ENCODE peak calls at places on chromosomes 11 and 22, in seven cellular contexts. One of them, this sample, is unnamed.

GRCh38 chr11:17021550-17021949 is 7.3 kb upstream of the PLEKHA7 start:
- DNase-seq in spleen: no peak
- DNase-seq in transverse colon: no peak
- DNase-seq in ovary: no peak
- DNase-seq in heart right ventricle: no peak
- DNase-seq in tibial nerve: no peak
- DNase-seq in AG04450: no peak
- DNase-seq in this sample: no peak

GRCh38 chr22:39180566-39180965 is 28.1 kb upstream of the CBX7 start:
- DNase-seq in ovary: no peak
- DNase-seq in heart right ventricle: no peak
- DNase-seq in spleen: peak; percentile 62
- DNase-seq in AG04450: no peak
- DNase-seq in tibial nerve: no peak
- DNase-seq in transverse colon: no peak
- DNase-seq in this sample: no peak

GRCh38 chr22:19818264-19819208 is 36.1 kb downstream of the GNB1L start:
- DNase-seq in spleen: no peak
- DNase-seq in tibial nerve: no peak
- DNase-seq in heart right ventricle: no peak
- DNase-seq in transverse colon: no peak
- DNase-seq in ovary: no peak
- DNase-seq in AG04450: no peak
- DNase-seq in this sample: no peak

GRCh38 chr11:43285826-43286225 is 26.0 kb upstream of the API5 start:
- DNase-seq in ovary: no peak
- DNase-seq in tibial nerve: no peak
- DNase-seq in spleen: no peak
- DNase-seq in AG04450: no peak
- DNase-seq in transverse colon: no peak
- DNase-seq in heart right ventricle: no peak
- DNase-seq in this sample: no peak

GRCh38 chr11:73968356-73968966 is 14.2 kb downstream of the UCP2 start:
- DNase-seq in transverse colon: no peak
- DNase-seq in spleen: peak; percentile 70
- DNase-seq in ovary: no peak
- DNase-seq in heart right ventricle: no peak
- DNase-seq in tibial nerve: no peak
- DNase-seq in AG04450: no peak
- DNase-seq in this sample: no peak

GRCh38 chr11:114296190-114296978 is at the start of gene NNMT:
- DNase-seq in spleen: no peak
- DNase-seq in heart right ventricle: peak; percentile 56
- DNase-seq in transverse colon: peak; percentile 31
- DNase-seq in ovary: peak; percentile 45
- DNase-seq in AG04450: peak; percentile 92
- DNase-seq in tibial nerve: peak; percentile 75
- DNase-seq in this sample: peak; percentile 56

GRCh38 chr22:43039800-43040199 is 24.9 kb upstream of the PACSIN2 start:
- DNase-seq in AG04450: no peak
- DNase-seq in tibial nerve: no peak
- DNase-seq in heart right ventricle: no peak
- DNase-seq in transverse colon: no peak
- DNase-seq in spleen: no peak
- DNase-seq in ovary: no peak
- DNase-seq in this sample: no peak

GRCh38 chr22:20130319-20130718 is 1.3 kb upstream of the ZDHHC8 start:
- DNase-seq in transverse colon: no peak
- DNase-seq in ovary: no peak
- DNase-seq in tibial nerve: no peak
- DNase-seq in AG04450: no peak
- DNase-seq in spleen: no peak
- DNase-seq in heart right ventricle: no peak
- DNase-seq in this sample: peak; percentile 25

GRCh38 chr11:69587454-69588081 is 53.4 kb upstream of the CCND1 start:
- DNase-seq in transverse colon: no peak
- DNase-seq in ovary: no peak
- DNase-seq in spleen: no peak
- DNase-seq in heart right ventricle: no peak
- DNase-seq in tibial nerve: no peak
- DNase-seq in AG04450: peak; percentile 13
- DNase-seq in this sample: no peak

GRCh38 chr22:49297286-49297870 is 530.3 kb downstream of the BRD1 start:
- DNase-seq in spleen: peak; percentile 46
- DNase-seq in ovary: no peak
- DNase-seq in transverse colon: no peak
- DNase-seq in tibial nerve: no peak
- DNase-seq in heart right ventricle: no peak
- DNase-seq in AG04450: no peak
- DNase-seq in this sample: no peak

GRCh38 chr11:69914286-69915150 is 95.3 kb upstream of the FGF3 start:
- DNase-seq in ovary: no peak
- DNase-seq in transverse colon: peak; percentile 13
- DNase-seq in AG04450: no peak
- DNase-seq in heart right ventricle: no peak
- DNase-seq in spleen: peak; percentile 58
- DNase-seq in tibial nerve: no peak
- DNase-seq in this sample: no peak

GRCh38 chr11:123093686-123094085 is 31.8 kb upstream of the HSPA8 start:
- DNase-seq in ovary: no peak
- DNase-seq in tibial nerve: no peak
- DNase-seq in spleen: no peak
- DNase-seq in AG04450: no peak
- DNase-seq in transverse colon: no peak
- DNase-seq in heart right ventricle: no peak
- DNase-seq in this sample: no peak

GRCh38 chr22:27213291-27213690 is 555.9 kb downstream of the MIAT start:
- DNase-seq in AG04450: no peak
- DNase-seq in spleen: no peak
- DNase-seq in transverse colon: no peak
- DNase-seq in tibial nerve: no peak
- DNase-seq in heart right ventricle: no peak
- DNase-seq in ovary: no peak
- DNase-seq in this sample: no peak

GRCh38 chr11:112355726-112356125 is 95.1 kb upstream of the PLET1 start:
- DNase-seq in tibial nerve: no peak
- DNase-seq in spleen: no peak
- DNase-seq in AG04450: no peak
- DNase-seq in transverse colon: no peak
- DNase-seq in heart right ventricle: no peak
- DNase-seq in ovary: peak; percentile 42
- DNase-seq in this sample: no peak

GRCh38 chr11:90218606-90219005 is 4.2 kb downstream of the CHORDC1 start:
- DNase-seq in heart right ventricle: peak; percentile 29
- DNase-seq in spleen: no peak
- DNase-seq in tibial nerve: no peak
- DNase-seq in ovary: no peak
- DNase-seq in AG04450: no peak
- DNase-seq in transverse colon: no peak
- DNase-seq in this sample: no peak

GRCh38 chr11:123308077-123308476 is 113.0 kb upstream of the CLMP start:
- DNase-seq in heart right ventricle: no peak
- DNase-seq in tibial nerve: peak; percentile 8
- DNase-seq in transverse colon: no peak
- DNase-seq in spleen: no peak
- DNase-seq in AG04450: no peak
- DNase-seq in ovary: no peak
- DNase-seq in this sample: no peak

GRCh38 chr11:131913267-131913666 is 542.9 kb downstream of the NTM start:
- DNase-seq in ovary: no peak
- DNase-seq in transverse colon: no peak
- DNase-seq in heart right ventricle: no peak
- DNase-seq in spleen: no peak
- DNase-seq in AG04450: no peak
- DNase-seq in tibial nerve: no peak
- DNase-seq in this sample: no peak

GRCh38 chr22:17997456-17997855 is 26.9 kb downstream of the MICAL3 start:
- DNase-seq in heart right ventricle: no peak
- DNase-seq in ovary: no peak
- DNase-seq in spleen: no peak
- DNase-seq in tibial nerve: no peak
- DNase-seq in AG04450: no peak
- DNase-seq in transverse colon: no peak
- DNase-seq in this sample: no peak

GRCh38 chr11:40302669-40303068 is 1156.8 kb downstream of the LRRC4C start:
- DNase-seq in AG04450: no peak
- DNase-seq in transverse colon: no peak
- DNase-seq in spleen: no peak
- DNase-seq in heart right ventricle: no peak
- DNase-seq in ovary: no peak
- DNase-seq in tibial nerve: no peak
- DNase-seq in this sample: no peak

GRCh38 chr11:78802058-78802633 is 227.5 kb upstream of the NARS2 start:
- DNase-seq in heart right ventricle: no peak
- DNase-seq in transverse colon: no peak
- DNase-seq in ovary: no peak
- DNase-seq in spleen: no peak
- DNase-seq in AG04450: no peak
- DNase-seq in tibial nerve: no peak
- DNase-seq in this sample: peak; percentile 56
- H3K27ac ChIP-seq in heart right ventricle: peak overlapping the region; percentile 17
- H3K27ac ChIP-seq in transverse colon: peak overlapping the region; percentile 76
- H3K27ac ChIP-seq in ovary: no peak overlapping the region
- H3K27ac ChIP-seq in spleen: peak overlapping the region; percentile 83
- H3K27ac ChIP-seq in AG04450: peak overlapping the region; percentile 96
- H3K27ac ChIP-seq in tibial nerve: peak overlapping the region; percentile 47
- H3K27ac ChIP-seq in this sample: peak overlapping the region; percentile 88

GRCh38 chr11:61511383-61511782 is 2.8 kb downstream of the LRRC10B start:
- DNase-seq in AG04450: no peak
- DNase-seq in transverse colon: no peak
- DNase-seq in spleen: no peak
- DNase-seq in heart right ventricle: no peak
- DNase-seq in ovary: no peak
- DNase-seq in tibial nerve: no peak
- DNase-seq in this sample: no peak

GRCh38 chr11:61507962-61508824 is at the start of gene LRRC10B:
- DNase-seq in heart right ventricle: no peak
- DNase-seq in transverse colon: peak; percentile 85
- DNase-seq in ovary: no peak
- DNase-seq in tibial nerve: no peak
- DNase-seq in spleen: no peak
- DNase-seq in AG04450: no peak
- DNase-seq in this sample: peak; percentile 37

GRCh38 chr11:61510980-61511373 is 2.4 kb downstream of the LRRC10B start:
- DNase-seq in ovary: no peak
- DNase-seq in heart right ventricle: no peak
- DNase-seq in transverse colon: no peak
- DNase-seq in tibial nerve: no peak
- DNase-seq in spleen: no peak
- DNase-seq in AG04450: no peak
- DNase-seq in this sample: no peak

GRCh38 chr11:61510178-61510979 is 1.8 kb downstream of the LRRC10B start:
- DNase-seq in tibial nerve: no peak
- DNase-seq in ovary: no peak
- DNase-seq in transverse colon: no peak
- DNase-seq in heart right ventricle: no peak
- DNase-seq in AG04450: no peak
- DNase-seq in spleen: no peak
- DNase-seq in this sample: no peak

DNA sequence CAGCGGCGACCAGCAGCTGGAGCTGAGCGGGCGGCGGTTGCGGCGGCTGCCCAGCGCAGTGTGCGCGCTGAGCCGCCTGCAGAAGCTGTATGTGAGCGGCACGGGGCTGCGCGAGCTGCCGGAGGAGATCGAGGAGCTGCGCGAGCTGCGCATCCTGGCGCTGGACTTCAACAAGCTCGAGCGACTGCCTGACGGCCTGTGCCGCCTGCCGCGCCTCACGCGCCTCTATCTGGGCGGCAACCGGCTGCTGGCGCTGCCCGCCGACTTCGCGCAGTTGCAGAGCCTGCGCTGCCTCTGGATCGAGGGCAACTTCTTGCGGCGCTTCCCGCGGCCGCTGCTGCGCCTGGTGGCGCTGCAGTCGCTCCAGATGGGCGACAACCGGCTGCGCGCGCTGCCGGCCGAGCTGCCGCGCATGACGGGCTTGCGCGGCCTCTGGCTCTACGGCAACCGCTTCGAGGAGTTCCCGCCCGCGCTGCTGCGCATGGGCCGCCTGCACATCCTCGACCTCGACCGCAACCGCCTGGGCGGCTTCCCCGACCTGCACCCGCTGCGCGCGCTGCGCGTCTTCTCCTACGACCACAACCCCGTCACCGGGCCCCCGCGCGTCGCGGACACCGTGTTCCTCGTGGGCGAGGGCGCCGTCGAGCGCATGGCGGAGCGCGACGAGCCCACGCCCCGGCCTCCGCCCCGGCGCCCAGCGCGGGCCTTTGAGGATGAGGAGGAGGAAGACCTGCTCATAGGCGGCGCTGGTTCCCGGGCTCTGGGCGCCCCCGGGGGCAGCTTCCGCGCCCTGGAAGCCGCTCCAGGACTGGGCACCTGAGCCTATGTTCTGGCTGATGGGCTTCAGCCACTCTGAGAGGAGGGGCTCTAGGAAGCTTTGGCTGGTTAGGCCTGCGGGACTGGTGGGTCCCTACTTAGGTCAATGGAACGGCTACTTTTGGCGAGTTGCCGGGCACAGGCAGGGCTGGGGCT is 795 bp downstream of the LRRC10B start:
- DNase-seq in heart right ventricle: peak; percentile 76
- DNase-seq in ovary: no peak
- DNase-seq in AG04450: no peak
- DNase-seq in tibial nerve: no peak
- DNase-seq in transverse colon: peak; percentile 71
- DNase-seq in spleen: peak; percentile 85
- DNase-seq in this sample: peak; percentile 83
- TF ChIP-seq CTCF in heart right ventricle: peak; percentile 65
- TF ChIP-seq CTCF in ovary: peak; percentile 45
- TF ChIP-seq CTCF in AG04450: peak; percentile 6
- TF ChIP-seq CTCF in tibial nerve: peak; percentile 57
- TF ChIP-seq CTCF in transverse colon: peak; percentile 73
- TF ChIP-seq CTCF in spleen: peak; percentile 75
- TF ChIP-seq CTCF in this sample: peak; percentile 83

GRCh38 chr11:14357843-14358728 is 897 bp downstream of the RRAS2 start:
- DNase-seq in transverse colon: peak; percentile 73
- DNase-seq in AG04450: no peak
- DNase-seq in tibial nerve: no peak
- DNase-seq in heart right ventricle: peak; percentile 54
- DNase-seq in spleen: peak; percentile 86
- DNase-seq in ovary: peak; percentile 41
- DNase-seq in this sample: peak; percentile 70
- H3K4me3 ChIP-seq in transverse colon: peak overlapping the region; percentile 67
- H3K4me3 ChIP-seq in AG04450: peak overlapping the region; percentile 82
- H3K4me3 ChIP-seq in tibial nerve: peak overlapping the region; percentile 94
- H3K4me3 ChIP-seq in heart right ventricle: peak overlapping the region; percentile 82
- H3K4me3 ChIP-seq in spleen: peak overlapping the region; percentile 72
- H3K4me3 ChIP-seq in ovary: peak overlapping the region; percentile 53
- H3K4me3 ChIP-seq in this sample: peak overlapping the region; percentile 49

GRCh38 chr11:129013737-129014475 is 71.2 kb upstream of the TP53AIP1 start:
- DNase-seq in heart right ventricle: no peak
- DNase-seq in ovary: no peak
- DNase-seq in tibial nerve: no peak
- DNase-seq in spleen: no peak
- DNase-seq in transverse colon: peak; percentile 60
- DNase-seq in AG04450: no peak
- DNase-seq in this sample: no peak

DNA sequence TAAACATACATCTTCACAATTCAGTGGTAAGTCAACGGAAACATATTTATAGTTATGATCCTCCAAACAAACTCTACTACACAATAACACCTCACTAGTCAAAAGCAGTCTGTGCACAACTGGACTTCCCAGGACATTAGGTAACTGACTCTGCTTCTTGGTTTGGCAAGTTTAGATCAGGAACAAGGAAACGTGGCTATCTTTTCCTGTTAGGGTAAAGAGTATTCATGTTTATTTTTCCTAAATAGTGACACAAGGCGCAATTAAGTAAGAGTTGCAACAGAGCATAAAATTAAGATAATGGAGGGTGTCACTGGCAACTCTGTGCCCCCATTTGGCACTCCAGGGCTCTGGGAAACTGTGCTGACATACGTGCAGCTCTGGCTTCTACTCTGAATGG is 70.2 kb upstream of the TP53AIP1 start:
- DNase-seq in tibial nerve: no peak
- DNase-seq in heart right ventricle: no peak
- DNase-seq in spleen: no peak
- DNase-seq in AG04450: no peak
- DNase-seq in ovary: no peak
- DNase-seq in transverse colon: no peak
- DNase-seq in this sample: no peak
- H3K27ac ChIP-seq in tibial nerve: no peak overlapping the region
- H3K27ac ChIP-seq in heart right ventricle: no peak overlapping the region
- H3K27ac ChIP-seq in spleen: no peak overlapping the region
- H3K27ac ChIP-seq in AG04450: no peak overlapping the region
- H3K27ac ChIP-seq in ovary: no peak overlapping the region
- H3K27ac ChIP-seq in transverse colon: peak overlapping the region; percentile 77
- H3K27ac ChIP-seq in this sample: no peak overlapping the region